ENCODE peak calls at places on chromosomes 16 and 17, in eight cellular contexts. J is trophoblast cell; K is uterus; X is progenitor cell of endocrine pancreas; V is GDM1; I is naive thymus-derived CD8-positive, alpha-beta T cell; G is NCI-H446 treated with DMSO at 0.1 percent for 48 hours; Q is GM03348. M is an unnamed sample.

GRCh38 chr16:67419931-67420330 is 3.7 kb upstream of the ZDHHC1 start:
- DNase-seq in K (no peak), V (no peak), G (no peak), I (no peak), J (no peak), X (no peak), Q (no peak), M (no peak)

GRCh38 chr16:9042533-9042932 is 48.9 kb upstream of the HAPSTR1 start:
- DNase-seq in V (no peak), J (no peak), I (no peak), X (no peak), K (no peak), G (no peak), Q (no peak), M (no peak)

GRCh38 chr17:63843387-63844292 is 1.2 kb upstream of the SMARCD2 start:
- DNase-seq in V (peak; percentile 28), K (peak; percentile 52), J (peak; percentile 69), G (no peak), Q (peak; percentile 78), I (no peak), X (no peak), M (peak; percentile 56)

GRCh38 chr16:67179421-67180080 is 4.2 kb downstream of the MATCAP1 start:
- DNase-seq in K (no peak), V (no peak), J (no peak), Q (no peak), X (no peak), I (no peak), G (no peak), M (no peak)

GRCh38 chr17:28860363-28860808 is 5.6 kb downstream of the ERAL1 start:
- DNase-seq in Q (no peak), J (no peak), X (no peak), K (no peak), G (no peak), I (no peak), V (no peak), M (no peak)

GRCh38 chr17:79084291-79085153 is 9.9 kb downstream of the ENGASE start:
- DNase-seq in V (no peak), G (no peak), Q (no peak), K (no peak), X (no peak), J (no peak), I (no peak), M (no peak)

GRCh38 chr16:79283578-79283977 is 317.0 kb downstream of the MAF start:
- DNase-seq in I (no peak), K (no peak), Q (no peak), G (no peak), J (no peak), X (no peak), V (no peak), M (no peak)

GRCh38 chr17:56933151-56933745 is 19.4 kb upstream of the TRIM25 start:
- DNase-seq in V (no peak), I (no peak), X (no peak), G (no peak), Q (no peak), K (no peak), J (peak; percentile 90), M (no peak)

GRCh38 chr17:8175795-8176196 is 384 bp downstream of the TMEM107 start:
- DNase-seq in X (no peak), K (no peak), V (no peak), G (no peak), I (no peak), J (no peak), Q (no peak), M (no peak)

GRCh38 chr16:2152695-2153506 is 2.7 kb upstream of the TRAF7 start:
- DNase-seq in Q (no peak), V (no peak), K (no peak), G (no peak), J (no peak), X (no peak), I (no peak), M (no peak)

GRCh38 chr16:1019234-1019933 is 37.8 kb downstream of the SOX8 start:
- DNase-seq in I (no peak), V (no peak), G (no peak), J (no peak), K (peak; percentile 35), X (no peak), Q (peak; percentile 92), M (no peak)

GRCh38 chr17:63279498-63280230 is 166.4 kb downstream of the CYB561 start:
- DNase-seq in V (no peak), X (no peak), J (no peak), Q (peak; percentile 13), G (no peak), K (no peak), I (no peak), M (no peak)

GRCh38 chr16:50763211-50763610 is 21.3 kb downstream of the CYLD start:
- DNase-seq in K (no peak), V (no peak), Q (no peak), J (no peak), I (no peak), X (no peak), G (no peak), M (no peak)

GRCh38 chr17:8506145-8506544 is 70.5 kb downstream of the NDEL1 start:
- DNase-seq in G (no peak), X (no peak), Q (no peak), I (no peak), V (no peak), K (no peak), J (no peak), M (no peak)

GRCh38 chr17:284676-285355 is 67.8 kb downstream of the RPH3AL start:
- DNase-seq in X (no peak), G (no peak), I (no peak), V (no peak), Q (no peak), K (peak; percentile 7), J (no peak), M (no peak)

M was measured in Caki2.